ENCODE peak calls at places on chromosomes 2 and 18, in ten cellular contexts. O, R, L, N, K, S, J, Q, C and F are unnamed samples.

GRCh38 chr2:211816739-211817138 is 721.9 kb downstream of the ERBB4 start:
- DNase-seq in O (no peak), R (no peak), L (no peak), N (no peak), K (no peak), S (no peak), J (no peak), Q (no peak), C (peak; percentile 1), F (no peak)

GRCh38 chr2:173588931-173589369 is 234.3 kb downstream of the CDCA7 start:
- DNase-seq in O (no peak), R (no peak), L (peak; percentile 89), N (no peak), K (no peak), S (no peak), J (no peak), Q (no peak), C (no peak), F (peak; percentile 65)

GRCh38 chr2:141660232-141660631 is 470.6 kb downstream of the LRP1B start:
- DNase-seq in O (no peak), R (no peak), L (no peak), N (no peak), K (no peak), S (no peak), J (no peak), Q (no peak), C (no peak), F (no peak)

GRCh38 chr2:167294031-167294774 is 405.9 kb downstream of the XIRP2 start:
- DNase-seq in O (peak; percentile 58), R (no peak), L (peak; percentile 1), N (peak; percentile 52), K (peak; percentile 65), S (no peak), J (no peak), Q (peak; percentile 34), C (peak; percentile 40), F (no peak)

GRCh38 chr2:127085260-127085666 is 21.7 kb downstream of the BIN1 start:
- DNase-seq in O (peak; percentile 44), R (no peak), L (no peak), N (peak; percentile 60), K (no peak), S (no peak), J (no peak), Q (no peak), C (peak; percentile 79), F (no peak)

GRCh38 chr2:136178941-136179601 is 61.1 kb upstream of the CXCR4 start:
- DNase-seq in O (no peak), R (no peak), L (no peak), N (no peak), K (no peak), S (no peak), J (no peak), Q (no peak), C (no peak), F (no peak)

GRCh38 chr2:189129971-189130370 is 49.6 kb downstream of the COL5A2 start:
- DNase-seq in O (no peak), R (no peak), L (peak; percentile 78), N (no peak), K (peak; percentile 93), S (no peak), J (no peak), Q (no peak), C (no peak), F (peak; percentile 69)

GRCh38 chr2:46494596-46494995 is 15.2 kb downstream of the TMEM247 start:
- DNase-seq in O (no peak), R (no peak), L (no peak), N (no peak), K (no peak), S (no peak), J (no peak), Q (no peak), C (no peak), F (no peak)

GRCh38 chr18:6487968-6488367 is 73.3 kb upstream of the L3MBTL4 start:
- DNase-seq in O (no peak), R (no peak), L (no peak), N (no peak), K (no peak), S (no peak), J (no peak), Q (no peak), C (no peak), F (peak; percentile 60)